ENCODE peak calls at places on chromosomes 1 and 21, in five cellular contexts. U is CD8-positive, alpha-beta memory T cell; C is neuronal stem cell; E is fibroblast of lung; N is MM.1S. D is an unnamed sample. For H3K4me1, the result is how much of the 10 kb centered on the place peaks cover.

GRCh38 chr21:38258803-38259485 is 2.2 kb downstream of the KCNJ15 start:
- DNase-seq in U (no peak), C (no peak), E (peak), N (no peak), D (peak)

GRCh38 chr1:203090667-203091320 is 5.0 kb upstream of the MYOG start:
- DNase-seq in U (no peak), C (no peak), E (peak), N (no peak), D (no peak)

GRCh38 chr1:9296850-9297249 is 4.2 kb downstream of the SPSB1 start:
- DNase-seq in U (no peak), C (no peak), E (no peak), N (no peak), D (no peak)

GRCh38 chr1:85200367-85200869 is 398 bp downstream of the SYDE2 start:
- DNase-seq in U (no peak), C (peak), E (peak), N (no peak), D (no peak)

GRCh38 chr1:10980094-10980577 is 32.3 kb upstream of the TARDBP start:
- DNase-seq in U (no peak), C (peak), E (peak), N (no peak), D (peak)

GRCh38 chr1:168469690-168470089 is 74.1 kb downstream of the XCL2 start:
- DNase-seq in U (peak), C (no peak), E (peak), N (no peak), D (no peak)

GRCh38 chr1:244239261-244239770 is 188.2 kb downstream of the ZBTB18 start:
- DNase-seq in U (no peak), C (no peak), E (peak), N (peak), D (peak)

GRCh38 chr1:183956559-183957188 is 80.9 kb downstream of the COLGALT2 start:
- DNase-seq in U (peak), C (no peak), E (peak), N (peak), D (peak)

GRCh38 chr1:230379462-230379861 is 46.7 kb downstream of the PGBD5 start:
- DNase-seq in U (no peak), C (no peak), E (no peak), N (no peak), D (no peak)

GRCh38 chr1:100989306-100990077 is 36.1 kb downstream of the DPH5 start:
- DNase-seq in U (no peak), C (no peak), E (peak), N (no peak), D (peak)

GRCh38 chr1:27275686-27276085 is 41.3 kb downstream of the WDTC1 start:
- DNase-seq in U (no peak), C (no peak), E (no peak), N (no peak), D (no peak)

GRCh38 chr1:89611721-89612120 is 21.2 kb upstream of the LRRC8C start:
- DNase-seq in U (no peak), C (no peak), E (no peak), N (no peak), D (no peak)

GRCh38 chr1:4059270-4059669 is 159.2 kb upstream of the C1orf174 start:
- DNase-seq in U (no peak), C (no peak), E (no peak), N (no peak), D (no peak)

GRCh38 chr1:228102791-228103620 is at the start of gene C1orf35:
- DNase-seq in U (peak), C (peak), E (peak), N (peak), D (peak)

GRCh38 chr1:107449326-107449725 is 308.5 kb downstream of the NTNG1 start:
- DNase-seq in U (no peak), C (no peak), E (no peak), N (no peak), D (no peak)

GRCh38 chr1:107451735-107452134 is 310.9 kb downstream of the NTNG1 start:
- DNase-seq in U (no peak), C (no peak), E (no peak), N (peak), D (no peak)

GRCh38 chr1:107454786-107455185 is 313.9 kb downstream of the NTNG1 start:
- DNase-seq in U (no peak), C (no peak), E (peak), N (no peak), D (peak)

GRCh38 chr1:107450899-107451664 is 310.2 kb downstream of the NTNG1 start:
- DNase-seq in U (no peak), C (no peak), E (no peak), N (peak), D (no peak)
- H3K4me1 ChIP-seq in U (under half), C (under half), E (under half), N (under half), D (under half)

GRCh38 chr1:6360517-6360916 is 33.0 kb downstream of the ACOT7 start:
- DNase-seq in U (no peak), C (no peak), E (no peak), N (no peak), D (no peak)

GRCh38 chr1:6358757-6359567 is 34.6 kb downstream of the ACOT7 start:
- DNase-seq in U (peak), C (no peak), E (peak), N (no peak), D (peak)

GRCh38 chr1:6361124-6361775 is 32.3 kb downstream of the ACOT7 start:
- DNase-seq in U (no peak), C (no peak), E (no peak), N (no peak), D (no peak)

GRCh38 chr1:6358144-6358624 is 35.4 kb downstream of the ACOT7 start:
- DNase-seq in U (no peak), C (no peak), E (peak), N (no peak), D (peak)

DNA sequence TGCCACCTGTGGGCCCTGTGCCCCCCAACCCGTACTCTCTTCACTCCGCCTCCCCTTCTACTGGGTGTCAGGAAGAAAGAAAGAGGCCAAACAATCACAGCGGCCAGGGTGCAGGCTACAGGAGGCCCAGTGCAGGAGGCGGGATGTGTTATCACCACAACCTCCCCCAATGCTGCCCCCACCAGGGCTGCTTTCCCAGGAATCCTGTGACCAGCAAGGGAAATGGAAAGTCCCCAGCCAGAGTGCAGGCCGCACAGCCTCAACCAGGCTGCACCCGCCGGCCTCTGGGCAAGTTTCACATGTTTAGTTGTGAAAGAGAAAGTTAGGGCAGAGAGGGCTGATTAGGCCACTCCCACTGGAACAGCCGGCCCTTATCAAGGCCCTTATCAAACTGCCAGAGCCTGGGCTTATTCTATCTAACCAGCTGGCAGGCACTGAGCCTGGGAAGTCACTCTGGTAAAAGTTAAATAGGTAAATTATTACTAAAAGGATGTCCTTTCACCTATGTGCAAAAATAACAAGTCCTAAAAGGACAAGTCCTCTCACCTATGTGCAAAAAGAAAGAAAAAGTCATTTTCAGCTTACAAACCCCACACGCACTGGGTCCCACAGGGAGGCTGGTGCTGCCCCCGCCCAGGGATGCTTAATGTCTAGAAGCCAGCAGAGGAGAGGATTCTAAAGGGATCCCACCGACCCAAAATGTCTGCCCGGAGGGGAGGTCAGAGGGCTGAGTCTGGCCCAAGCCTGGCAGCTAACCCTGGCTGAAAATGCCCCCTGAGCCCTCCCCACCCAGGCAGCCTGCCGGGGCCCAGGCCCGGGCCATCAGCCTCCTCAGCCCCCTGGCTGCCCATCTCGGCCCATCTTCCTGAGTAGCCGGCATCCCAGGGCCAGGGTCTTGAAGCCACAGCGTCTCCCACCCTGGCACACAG is 33.7 kb downstream of the ACOT7 start:
- DNase-seq in U (peak), C (no peak), E (peak), N (peak), D (no peak)
- H3K4me1 ChIP-seq in U (under half), C (under half), E (under half), N (under half), D (under half)

GRCh38 chr1:161196111-161196510 is 2.7 kb downstream of the ADAMTS4 start:
- DNase-seq in U (no peak), C (no peak), E (no peak), N (no peak), D (no peak)

GRCh38 chr1:161193561-161194235 is 5.2 kb downstream of the ADAMTS4 start:
- DNase-seq in U (no peak), C (no peak), E (no peak), N (no peak), D (no peak)

GRCh38 chr1:161192476-161193465 is 6.1 kb downstream of the ADAMTS4 start:
- DNase-seq in U (peak), C (no peak), E (peak), N (peak), D (peak)

GRCh38 chr1:161196521-161197451 is 2.1 kb downstream of the ADAMTS4 start:
- DNase-seq in U (no peak), C (no peak), E (peak), N (no peak), D (no peak)

DNA sequence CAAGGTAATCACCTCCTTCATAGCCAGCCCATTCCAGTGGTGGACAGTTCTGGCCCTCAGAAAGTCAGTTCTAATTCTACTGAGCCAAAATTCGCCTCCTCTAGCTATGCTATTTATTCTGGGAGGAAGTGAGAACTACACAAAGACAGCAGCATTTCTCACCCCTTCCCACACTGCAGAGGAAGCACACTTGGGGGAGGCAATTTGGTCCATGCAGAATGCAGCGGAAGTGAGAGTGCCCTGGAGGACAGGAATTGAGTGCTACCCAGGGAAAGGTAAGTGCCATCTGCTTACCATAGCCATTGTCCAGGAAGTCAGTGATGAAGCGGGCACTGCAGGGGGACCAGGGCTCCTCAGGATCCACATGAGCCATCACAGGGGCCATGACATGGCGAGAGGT is 3.7 kb downstream of the ADAMTS4 start:
- DNase-seq in U (no peak), C (no peak), E (no peak), N (no peak), D (no peak)
- H3K4me1 ChIP-seq in U (under half), C (under half), E (under half), N (under half), D (under half)

GRCh38 chr1:5858844-5859407 is 133.3 kb downstream of the NPHP4 start:
- DNase-seq in U (no peak), C (no peak), E (no peak), N (no peak), D (no peak)

GRCh38 chr1:5857011-5857410 is 135.2 kb downstream of the NPHP4 start:
- DNase-seq in U (no peak), C (no peak), E (no peak), N (no peak), D (no peak)

GRCh38 chr1:5859766-5860165 is 132.5 kb downstream of the NPHP4 start:
- DNase-seq in U (no peak), C (no peak), E (no peak), N (no peak), D (no peak)

GRCh38 chr1:5857508-5858090 is 134.6 kb downstream of the NPHP4 start:
- DNase-seq in U (no peak), C (no peak), E (no peak), N (no peak), D (no peak)

DNA sequence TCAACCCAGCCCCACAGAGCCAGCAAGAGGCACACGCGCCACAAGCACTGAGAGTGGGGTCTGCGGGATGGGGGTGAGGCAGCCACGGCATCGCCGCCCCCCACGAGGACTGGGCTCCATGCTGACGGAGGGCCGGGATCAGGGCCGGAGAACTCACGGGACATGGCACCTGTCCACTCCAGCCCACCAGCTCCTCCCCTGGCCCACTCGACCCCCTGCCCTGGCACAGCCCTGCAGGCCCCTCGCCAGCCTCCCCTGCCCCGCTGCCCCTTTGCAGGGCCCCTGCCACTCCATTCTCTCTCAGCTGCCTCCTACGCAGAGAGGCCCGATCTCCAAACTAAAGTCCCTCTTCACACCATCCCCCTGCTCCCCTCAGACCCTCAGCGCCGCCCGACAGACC is 134.0 kb downstream of the NPHP4 start:
- DNase-seq in U (no peak), C (no peak), E (no peak), N (no peak), D (no peak)
- H3K4me1 ChIP-seq in U (under half), C (under half), E (under half), N (under half), D (under half)

DNA sequence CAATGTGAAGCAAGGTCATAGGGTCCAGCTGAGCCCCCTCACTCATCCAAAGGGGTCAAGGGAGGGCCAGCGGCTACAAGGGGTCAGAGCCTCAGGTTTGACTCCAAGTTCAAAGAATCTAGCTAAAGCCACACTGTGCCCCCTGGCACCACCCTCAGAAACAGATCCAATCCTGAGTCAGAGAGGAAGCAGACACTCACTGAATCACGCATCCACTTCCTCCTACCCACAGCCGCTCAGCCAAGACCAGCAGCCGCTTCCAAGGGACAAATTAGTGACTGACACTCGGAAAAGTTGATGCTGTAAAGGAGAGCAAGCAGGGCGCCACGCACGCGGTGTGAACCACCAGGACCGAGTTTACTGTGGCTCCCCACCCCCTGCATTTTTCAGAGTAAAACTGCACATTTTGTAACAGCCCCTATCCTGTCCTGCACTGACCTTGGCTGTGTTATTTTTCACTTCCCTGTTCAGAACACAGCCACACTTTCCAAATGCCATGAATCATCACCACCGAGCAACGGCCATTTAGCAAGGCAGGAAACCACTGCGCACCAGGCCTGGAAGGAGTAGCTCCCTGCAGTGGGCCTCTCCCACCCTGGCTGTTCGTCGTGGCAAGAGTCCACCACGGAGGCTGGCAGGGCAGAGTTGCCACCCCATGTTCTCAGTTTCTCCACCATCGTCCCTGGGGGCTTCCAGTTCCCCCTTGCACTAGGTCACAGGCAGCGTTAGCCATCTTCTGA is 147.8 kb downstream of the TOMM20 start:
- DNase-seq in U (peak), C (no peak), E (peak), N (peak), D (peak)
- H3K4me1 ChIP-seq in U (under half), C (under half), E (under half), N (under half), D (under half)

GRCh38 chr1:36137226-36137625 is 12.1 kb downstream of the TRAPPC3 start:
- DNase-seq in U (no peak), C (no peak), E (no peak), N (no peak), D (no peak)

GRCh38 chr1:36134031-36134430 is 9.0 kb upstream of the COL8A2 start:
- DNase-seq in U (no peak), C (no peak), E (no peak), N (no peak), D (no peak)

GRCh38 chr1:36134805-36135339 is 9.8 kb upstream of the COL8A2 start:
- DNase-seq in U (no peak), C (peak), E (peak), N (no peak), D (peak)

GRCh38 chr1:36137776-36138175 is 11.5 kb downstream of the TRAPPC3 start:
- DNase-seq in U (no peak), C (no peak), E (no peak), N (no peak), D (no peak)

GRCh38 chr1:36136535-36136934 is 11.5 kb upstream of the COL8A2 start:
- DNase-seq in U (no peak), C (no peak), E (peak), N (no peak), D (peak)
- H3K4me1 ChIP-seq in U (under half), C (under half), E (under half), N (under half), D (under half)

DNA sequence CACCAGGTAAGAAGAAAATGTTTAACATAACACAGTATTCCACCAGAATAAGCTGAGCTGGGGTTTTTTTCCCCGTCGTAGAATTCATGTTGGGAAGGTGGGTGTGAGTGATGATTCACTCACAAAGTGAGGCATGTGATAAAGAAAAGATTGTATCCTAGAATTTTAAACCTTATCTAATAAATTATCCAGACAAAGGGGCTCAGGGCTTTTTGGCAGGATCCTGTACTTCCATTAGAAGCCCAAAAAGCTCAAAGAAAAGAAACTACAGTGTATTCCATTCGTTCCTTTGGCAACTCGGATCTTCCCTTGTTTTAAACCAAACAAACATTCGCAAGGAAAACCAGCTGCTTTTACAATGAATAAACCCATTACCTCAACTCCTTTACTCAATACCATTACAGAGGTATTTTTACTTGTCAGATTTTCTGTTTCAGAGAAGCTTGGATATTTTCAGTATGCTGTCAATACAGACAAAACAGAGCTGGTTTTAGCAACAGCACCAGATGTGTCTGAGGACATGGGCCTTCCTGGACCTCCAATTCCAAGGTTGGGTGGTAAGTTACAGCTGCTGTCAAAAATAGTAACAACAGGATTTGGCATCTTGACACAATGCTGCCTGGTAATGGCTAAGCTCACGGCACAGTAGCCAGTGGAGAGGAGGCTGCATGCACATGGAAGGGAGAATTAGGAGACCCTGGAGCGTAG is 159.9 kb upstream of the RUNX1 start:
- DNase-seq in U (no peak), C (no peak), E (peak), N (no peak), D (no peak)
- H3K4me1 ChIP-seq in U (under half), C (under half), E (under half), N (under half), D (under half)

D was measured in foreskin keratinocyte.